ENCODE peak calls at places on chromosomes 7 and 10, in four cellular contexts. F is hepatocyte, U is GM23338, T is GM23248. X is an unnamed sample. For H3K9me2, the result is how much of the 10 kb centered on the place peaks cover.

GRCh38 chr10:76072384-76072783 is 641.0 kb downstream of the LRMDA start:
- DNase-seq in T (no peak), F (no peak), U (no peak), X (no peak)

GRCh38 chr7:142792593-142792992 is 21.8 kb downstream of the PRSS2 start:
- DNase-seq in F (no peak), T (no peak), U (no peak), X (no peak)

GRCh38 chr10:77932016-77932715 is 5.6 kb upstream of the DLG5 start:
- DNase-seq in T (no peak), U (no peak), F (no peak), X (no peak)

GRCh38 chr10:79390551-79391229 is 43.4 kb downstream of the PPIF start:
- DNase-seq in U (no peak), T (no peak), F (no peak), X (no peak)

GRCh38 chr10:18312385-18313145 is 172.3 kb downstream of the CACNB2 start:
- DNase-seq in T (peak), U (peak), F (peak), X (peak)

GRCh38 chr10:16384064-16384463 is 52.7 kb upstream of the PTER start:
- DNase-seq in U (no peak), F (no peak), T (no peak), X (no peak)

GRCh38 chr10:91883549-91884542 is 25.4 kb downstream of the FGFBP3 start:
- DNase-seq in U (peak), F (peak), T (peak), X (no peak)

GRCh38 chr10:102878629-102879028 is 9.4 kb downstream of the AS3MT start:
- DNase-seq in T (no peak), U (no peak), F (no peak), X (no peak)

GRCh38 chr10:111430070-111430469 is 353.2 kb downstream of the ADRA2A start:
- DNase-seq in T (no peak), F (no peak), U (no peak), X (no peak)

GRCh38 chr10:47173929-47174442 is 126.0 kb upstream of the GDF10 start:
- DNase-seq in F (no peak), T (peak), U (no peak), X (no peak)

GRCh38 chr10:118958984-118959916 is 70.3 kb upstream of the NANOS1 start:
- DNase-seq in F (peak), T (peak), U (no peak), X (no peak)

GRCh38 chr7:2794836-2795636 is 49.1 kb downstream of the GNA12 start:
- DNase-seq in U (no peak), F (no peak), T (no peak), X (no peak)

GRCh38 chr7:86942081-86942480 is 117.4 kb downstream of the ELAPOR2 start:
- DNase-seq in U (no peak), T (no peak), F (no peak), X (no peak)

GRCh38 chr10:8908013-8908412 is 853.5 kb downstream of the GATA3 start:
- DNase-seq in F (no peak), U (peak), T (no peak), X (no peak)

GRCh38 chr10:102504179-102504975 is 605 bp downstream of the SUFU start:
- DNase-seq in U (peak), F (peak), T (peak), X (peak)

GRCh38 chr7:102270176-102270887 is 16.3 kb upstream of the SH2B2 start:
- DNase-seq in U (no peak), F (no peak), T (no peak), X (no peak)

GRCh38 chr10:95660283-95660682 is 3.8 kb upstream of the ALDH18A1 start:
- DNase-seq in U (no peak), T (peak), F (no peak), X (no peak)

GRCh38 chr7:74002474-74003017 is 25.4 kb upstream of the ELN start:
- DNase-seq in F (no peak), T (peak), U (no peak), X (no peak)

GRCh38 chr10:48501806-48502771 is 102.8 kb downstream of the ARHGAP22 start:
- DNase-seq in U (no peak), F (no peak), T (no peak), X (no peak)

DNA sequence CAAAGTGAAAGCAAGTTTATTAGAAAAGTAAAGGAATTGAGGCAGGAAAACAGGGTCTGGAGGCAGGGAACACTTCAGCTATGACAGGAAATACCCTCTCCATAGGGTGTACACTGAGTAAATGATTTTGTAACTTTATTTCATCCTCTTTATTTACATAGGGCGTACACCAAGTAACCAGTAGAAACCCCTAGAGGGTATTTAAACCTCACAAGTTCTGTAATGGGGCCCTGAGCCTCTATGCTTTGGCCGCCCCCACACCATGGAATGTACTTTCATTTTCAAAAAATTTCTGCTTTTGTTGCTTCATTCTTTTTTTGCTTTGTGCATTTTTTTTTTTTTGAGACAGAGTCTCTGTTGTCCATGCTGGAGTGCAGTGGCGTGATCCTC is 1.4 kb upstream of the PSMG3 start:
- DNase-seq in T (peak), F (peak), U (no peak), X (peak)
- H3K9me2 ChIP-seq in T (under half), F (under half), U (under half), X (under half)

GRCh38 chr7:148819697-148820332 is 64.3 kb downstream of the EZH2 start:
- DNase-seq in T (peak), F (no peak), U (no peak), X (no peak)
- H3K4me3 ChIP-seq in T (peak), F (no peak), U (no peak), X (no peak)

DNA sequence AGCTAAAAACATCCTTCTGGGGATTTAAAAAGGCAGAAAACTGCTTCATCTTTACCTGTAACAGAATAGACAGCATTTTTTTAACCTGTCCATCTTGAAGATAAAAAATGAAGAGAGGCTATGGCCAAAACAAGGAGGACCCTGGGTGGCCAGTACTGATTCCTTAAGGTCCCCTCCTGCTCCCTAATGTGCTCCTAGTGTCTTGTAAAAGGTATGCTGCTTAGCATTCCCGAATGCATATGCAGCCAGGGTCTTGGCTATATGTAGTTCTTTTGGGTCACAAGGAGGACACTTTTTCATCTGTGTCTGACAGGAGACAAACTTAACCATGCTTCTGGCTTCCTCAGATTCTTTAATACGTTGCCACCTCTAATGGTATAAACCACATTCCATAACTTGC is 93.9 kb upstream of the SLC13A1 start:
- DNase-seq in U (peak), T (no peak), F (no peak), X (no peak)
- H3K9me2 ChIP-seq in U (under half), T (under half), F (under half), X (under half)

DNA sequence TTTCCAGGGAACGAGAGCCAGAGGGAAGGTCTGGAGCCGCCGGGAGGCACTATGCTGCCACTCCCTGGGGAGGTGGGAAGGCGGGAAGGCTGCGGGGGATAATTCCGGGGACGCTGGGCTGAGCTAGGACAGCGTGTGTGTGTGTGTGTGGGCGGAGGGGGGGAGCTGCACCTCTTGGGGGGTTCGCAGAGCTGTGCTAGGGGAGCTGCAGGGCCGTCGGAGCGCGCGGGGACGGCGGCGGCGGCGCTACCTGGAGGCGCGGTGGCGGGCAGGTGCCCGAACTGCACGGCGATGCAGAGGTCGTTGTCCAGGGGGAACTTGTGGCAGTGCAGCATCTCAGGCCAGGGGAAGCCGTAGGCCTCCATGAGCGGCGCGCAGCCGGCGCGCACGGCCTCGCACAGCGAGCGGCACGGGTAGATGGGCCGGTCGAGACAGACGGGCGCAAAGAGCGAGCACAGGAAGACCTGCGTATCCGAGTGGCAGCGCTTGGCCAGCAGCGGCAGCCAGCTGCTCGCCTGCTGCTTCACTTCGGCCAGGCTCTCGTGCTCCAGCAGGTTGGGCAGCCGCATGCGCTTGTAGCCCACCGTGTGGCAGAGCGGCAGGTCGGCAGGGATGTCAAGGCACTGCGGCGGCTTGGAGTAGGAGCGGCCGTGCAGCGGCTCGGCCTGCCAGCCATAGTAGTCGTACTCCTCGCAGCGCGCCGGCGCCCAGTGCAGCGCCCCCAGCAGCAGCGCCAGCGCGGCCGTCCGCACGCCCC is 566 bp downstream of the SFRP5 start:
- DNase-seq in U (peak), T (peak), F (peak), X (no peak)
- H3K4me3 ChIP-seq in U (peak), T (peak), F (peak), X (no peak)

X was measured in Karpas-422.